ENCODE peak calls at places on chromosomes 16 and 17, in six cellular contexts. Z is lung; A is CD8-positive, alpha-beta T cell; E is SK-N-MC; P is GM12878; D is neuronal stem cell. C is an unnamed sample.

GRCh38 chr17:31392856-31393748 is 1.6 kb downstream of the RAB11FIP4 start:
- DNase-seq in Z (no peak), A (no peak), E (no peak), P (no peak), D (no peak), C (no peak)

GRCh38 chr16:74052006-74052405 is 244.6 kb upstream of the PSMD7 start:
- DNase-seq in Z (no peak), A (no peak), E (no peak), P (no peak), D (no peak), C (no peak)

GRCh38 chr17:20116683-20117309 is 107.6 kb downstream of the SPECC1 start:
- DNase-seq in Z (no peak), A (peak; percentile 20), E (no peak), P (no peak), D (peak; percentile 64), C (peak; percentile 50)

GRCh38 chr17:42748906-42749798 is 4.3 kb upstream of the EZH1 start:
- DNase-seq in Z (no peak), A (no peak), E (no peak), P (no peak), D (no peak), C (no peak)

GRCh38 chr16:23959069-23959800 is 123.5 kb downstream of the PRKCB start:
- DNase-seq in Z (no peak), A (no peak), E (no peak), P (no peak), D (no peak), C (no peak)

GRCh38 chr16:76577003-76577402 is 299.8 kb downstream of the CNTNAP4 start:
- DNase-seq in Z (no peak), A (no peak), E (no peak), P (peak; percentile 61), D (no peak), C (no peak)

GRCh38 chr17:28675980-28676379 is 14.0 kb downstream of the SUPT6H start:
- DNase-seq in Z (no peak), A (no peak), E (no peak), P (no peak), D (no peak), C (no peak)

GRCh38 chr16:74667215-74667765 is 613 bp upstream of the RFWD3 start:
- DNase-seq in Z (no peak), A (peak; percentile 25), E (no peak), P (no peak), D (peak; percentile 20), C (peak; percentile 23)

GRCh38 chr17:80107231-80108021 is 6.0 kb downstream of the GAA start:
- DNase-seq in Z (no peak), A (no peak), E (no peak), P (no peak), D (no peak), C (no peak)

GRCh38 chr17:27319536-27320221 is 25.8 kb downstream of the WSB1 start:
- DNase-seq in Z (peak; percentile 74), A (no peak), E (no peak), P (no peak), D (no peak), C (no peak)

GRCh38 chr17:63446218-63446980 is at the start of gene CYB561:
- DNase-seq in Z (peak; percentile 80), A (peak; percentile 45), E (no peak), P (no peak), D (peak; percentile 62), C (peak; percentile 52)

GRCh38 chr16:84582958-84583516 is 34.8 kb downstream of the COTL1 start:
- DNase-seq in Z (peak; percentile 43), A (no peak), E (no peak), P (no peak), D (no peak), C (no peak)

GRCh38 chr16:54931041-54931756 is 534 bp downstream of the IRX5 start:
- DNase-seq in Z (no peak), A (no peak), E (no peak), P (no peak), D (peak; percentile 21), C (peak; percentile 30)

GRCh38 chr17:69246726-69247375 is 18.2 kb upstream of the ABCA10 start:
- DNase-seq in Z (no peak), A (no peak), E (peak; percentile 69), P (peak; percentile 25), D (peak; percentile 31), C (peak; percentile 32)

GRCh38 chr17:66920965-66921364 is 43.5 kb upstream of the CACNG4 start:
- DNase-seq in Z (no peak), A (no peak), E (no peak), P (no peak), D (no peak), C (no peak)

GRCh38 chr17:61416540-61417363 is 17.1 kb downstream of the TBX2 start:
- DNase-seq in Z (peak; percentile 87), A (peak; percentile 49), E (no peak), P (no peak), D (peak; percentile 93), C (no peak)

GRCh38 chr17:2814499-2815341 is 18.5 kb downstream of the RAP1GAP2 start:
- DNase-seq in Z (peak; percentile 44), A (peak; percentile 93), E (no peak), P (peak; percentile 62), D (no peak), C (peak; percentile 77)

GRCh38 chr16:90077757-90078593 is 844 bp upstream of the PRDM7 start:
- DNase-seq in Z (no peak), A (peak; percentile 8), E (no peak), P (no peak), D (no peak), C (no peak)

GRCh38 chr17:82787081-82787848 is 35.4 kb downstream of the TBCD start:
- DNase-seq in Z (no peak), A (no peak), E (no peak), P (no peak), D (no peak), C (no peak)

GRCh38 chr16:51550785-51551184 is 399.7 kb upstream of the SALL1 start:
- DNase-seq in Z (no peak), A (no peak), E (no peak), P (no peak), D (no peak), C (no peak)

GRCh38 chr16:12225816-12226480 is 249.4 kb downstream of the SNX29 start:
- DNase-seq in Z (no peak), A (no peak), E (no peak), P (no peak), D (no peak), C (no peak)

DNA sequence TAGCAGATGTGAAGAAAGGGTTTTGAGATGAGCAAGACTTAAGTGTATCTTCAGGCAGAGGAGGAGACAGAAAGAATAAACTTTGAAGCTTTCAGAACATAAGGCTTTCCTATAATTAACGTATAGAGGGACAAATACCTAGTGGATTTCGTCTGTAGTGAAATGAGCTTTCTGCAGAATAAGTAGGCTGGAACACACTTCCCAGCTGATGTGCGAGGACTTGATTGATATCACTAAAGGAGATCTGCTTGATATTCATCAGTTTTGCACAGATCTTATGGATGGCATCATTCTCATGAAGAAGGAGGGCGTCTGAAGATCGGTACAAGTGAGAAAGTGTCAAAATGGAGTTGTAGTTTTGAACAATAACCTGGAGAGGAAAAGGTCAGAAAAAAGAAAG is 14.8 kb downstream of the TUBD1 start:
- DNase-seq in Z (no peak), A (no peak), E (no peak), P (no peak), D (no peak), C (no peak)
- H3K36me3 ChIP-seq in Z (peaks cover 14% of the 10 kb centered on the region), A (peaks cover 32% of the 10 kb centered on the region), E (peaks cover 19% of the 10 kb centered on the region), P (no peaks in the 10 kb centered on the region), D (peaks cover 71% of the 10 kb centered on the region), C (peaks cover 69% of the 10 kb centered on the region)

DNA sequence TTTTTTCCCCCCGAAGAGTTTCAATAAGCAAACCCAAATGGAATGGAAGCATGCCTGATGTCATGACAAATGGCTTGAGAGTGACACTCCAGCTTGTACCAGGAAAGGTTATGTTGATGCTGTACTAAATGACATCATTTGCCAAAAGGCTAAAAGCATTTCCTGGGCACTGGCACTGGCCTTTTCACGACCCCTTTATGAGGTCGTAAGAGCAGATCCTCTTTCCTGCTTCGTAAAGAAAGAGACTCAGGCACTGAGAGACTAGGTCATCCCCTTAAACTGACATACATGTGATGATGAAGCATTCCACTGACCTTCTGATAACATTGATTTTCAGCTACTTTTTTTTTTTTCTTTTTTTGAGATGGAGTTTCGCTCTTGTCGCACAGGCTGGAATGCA is 30.5 kb downstream of the CEP295NL start:
- DNase-seq in Z (no peak), A (no peak), E (no peak), P (no peak), D (no peak), C (no peak)
- H3K36me3 ChIP-seq in Z (no peaks in the 10 kb centered on the region), A (no peaks in the 10 kb centered on the region), E (peaks cover 27% of the 10 kb centered on the region), P (no peaks in the 10 kb centered on the region), D (peaks cover 48% of the 10 kb centered on the region), C (no peaks in the 10 kb centered on the region)

GRCh38 chr16:371729-372521 is 1.6 kb upstream of the MRPL28 start:
- DNase-seq in Z (no peak), A (no peak), E (no peak), P (no peak), D (no peak), C (no peak)

GRCh38 chr16:369866-370436 is 387 bp downstream of the MRPL28 start:
- DNase-seq in Z (no peak), A (no peak), E (no peak), P (no peak), D (no peak), C (no peak)

GRCh38 chr16:372584-372983 is 2.2 kb upstream of the MRPL28 start:
- DNase-seq in Z (no peak), A (no peak), E (no peak), P (no peak), D (no peak), C (no peak)

GRCh38 chr16:370443-370842 is at the start of gene MRPL28:
- DNase-seq in Z (peak; percentile 96), A (peak; percentile 90), E (peak; percentile 75), P (peak; percentile 87), D (peak; percentile 90), C (peak; percentile 93)

GRCh38 chr16:370980-371728 is 816 bp upstream of the MRPL28 start:
- DNase-seq in Z (no peak), A (no peak), E (no peak), P (no peak), D (no peak), C (no peak)
- H3K36me3 ChIP-seq in Z (peaks cover 9% of the 10 kb centered on the region), A (peaks cover 8% of the 10 kb centered on the region), E (peaks cover 19% of the 10 kb centered on the region), P (peaks cover 20% of the 10 kb centered on the region), D (peaks cover 84% of the 10 kb centered on the region), C (no peaks in the 10 kb centered on the region)

GRCh38 chr17:18281815-18282214 is 21.4 kb downstream of the MIEF2 start:
- DNase-seq in Z (no peak), A (no peak), E (no peak), P (no peak), D (no peak), C (no peak)

GRCh38 chr17:18280239-18280638 is 19.8 kb downstream of the MIEF2 start:
- DNase-seq in Z (peak; percentile 53), A (no peak), E (no peak), P (no peak), D (no peak), C (no peak)

GRCh38 chr17:18278867-18279266 is 18.4 kb downstream of the MIEF2 start:
- DNase-seq in Z (no peak), A (no peak), E (no peak), P (no peak), D (no peak), C (no peak)

GRCh38 chr17:18280766-18281165 is 20.3 kb downstream of the MIEF2 start:
- DNase-seq in Z (no peak), A (no peak), E (no peak), P (no peak), D (no peak), C (no peak)

DNA sequence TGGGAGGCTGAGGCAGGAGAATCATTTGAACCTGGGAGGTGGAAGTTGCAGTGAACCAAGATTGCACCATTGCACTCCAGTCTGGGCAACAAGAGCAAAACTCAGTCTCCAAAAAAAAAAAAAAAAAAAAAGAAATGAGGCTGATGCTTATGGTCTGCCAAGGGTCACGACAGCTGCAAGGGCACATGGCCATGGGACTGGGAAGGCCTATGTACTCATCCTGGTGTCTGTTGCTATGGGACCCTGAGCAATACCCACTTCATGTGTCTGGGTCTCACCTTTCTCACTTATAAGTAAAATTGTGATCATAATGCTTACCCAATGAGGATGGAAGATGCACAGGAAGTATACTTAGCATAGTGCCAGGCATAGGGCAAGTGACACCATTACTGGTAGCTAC is 16.6 kb downstream of the MIEF2 start:
- DNase-seq in Z (no peak), A (no peak), E (no peak), P (no peak), D (no peak), C (no peak)
- H3K36me3 ChIP-seq in Z (peaks cover 23% of the 10 kb centered on the region), A (peaks cover 40% of the 10 kb centered on the region), E (peaks cover 61% of the 10 kb centered on the region), P (peaks cover 38% of the 10 kb centered on the region), D (peaks cover 94% of the 10 kb centered on the region), C (peaks cover 3% of the 10 kb centered on the region)

C was measured in naive thymus-derived CD4-positive, alpha-beta T cell.